ENCODE peak calls at places on chromosomes 13 and 19, in five cellular contexts. R is breast epithelium; T is tibial nerve; A is CD8-positive, alpha-beta T cell; L is body of pancreas. C is an unnamed sample.

GRCh38 chr13:99119686-99120085 is 81.0 kb upstream of the UBAC2 start:
- DNase-seq in T (no peak), L (no peak), R (no peak), A (no peak), C (peak)

GRCh38 chr13:112142401-112142930 is 75.5 kb downstream of the SOX1 start:
- DNase-seq in L (no peak), A (no peak), T (no peak), R (peak), C (no peak)

GRCh38 chr13:109783815-109784589 is 2.4 kb downstream of the IRS2 start:
- DNase-seq in L (no peak), R (no peak), A (no peak), T (no peak), C (no peak)

GRCh38 chr19:10603084-10603872 is 16.2 kb upstream of the AP1M2 start:
- DNase-seq in A (peak), T (no peak), R (peak), L (peak), C (no peak)

GRCh38 chr19:641702-642101 is 2.0 kb downstream of the FGF22 start:
- DNase-seq in R (peak), A (no peak), L (no peak), T (no peak), C (no peak)

GRCh38 chr13:113756441-113757097 is 2.5 kb upstream of the TMEM255B start:
- DNase-seq in A (no peak), R (no peak), L (no peak), T (no peak), C (no peak)

GRCh38 chr13:74767031-74767430 is 632.8 kb upstream of the KLF12 start:
- DNase-seq in L (no peak), T (no peak), R (no peak), A (no peak), C (peak)

GRCh38 chr13:114107686-114108081 is 24.7 kb downstream of the RASA3 start:
- DNase-seq in L (no peak), T (no peak), R (peak), A (no peak), C (peak)

GRCh38 chr19:4597975-4598671 is 38.6 kb upstream of the SEMA6B start:
- DNase-seq in T (no peak), A (peak), L (peak), R (no peak), C (peak)

GRCh38 chr19:10520652-10521318 is 3.5 kb upstream of the S1PR5 start:
- DNase-seq in R (no peak), T (no peak), L (peak), A (no peak), C (no peak)

GRCh38 chr19:42495663-42496062 is 32.6 kb downstream of the CEACAM1 start:
- DNase-seq in R (no peak), L (no peak), A (no peak), T (no peak), C (no peak)

GRCh38 chr13:27617801-27618411 is 2.4 kb downstream of the LNX2 start:
- DNase-seq in A (no peak), R (no peak), T (no peak), L (peak), C (no peak)

GRCh38 chr19:32498641-32499200 is 82.3 kb upstream of the PDCD5 start:
- DNase-seq in R (no peak), A (peak), L (no peak), T (no peak), C (no peak)

GRCh38 chr19:28710278-28710677 is 502.7 kb downstream of the UQCRFS1 start:
- DNase-seq in T (no peak), A (no peak), R (no peak), L (no peak), C (no peak)

GRCh38 chr13:37395544-37395943 is 203.0 kb downstream of the POSTN start:
- DNase-seq in R (no peak), T (no peak), L (no peak), A (no peak), C (no peak)

GRCh38 chr13:61575941-61576340 is 160.3 kb upstream of the PCDH20 start:
- DNase-seq in L (no peak), T (no peak), A (no peak), R (no peak), C (no peak)

GRCh38 chr13:48783181-48783630 is 129.5 kb downstream of the CYSLTR2 start:
- DNase-seq in L (peak), A (no peak), T (peak), R (no peak), C (peak)

GRCh38 chr13:43085545-43085944 is 62.2 kb downstream of the DNAJC15 start:
- DNase-seq in L (no peak), A (no peak), R (no peak), T (no peak), C (no peak)

GRCh38 chr19:6744381-6745288 is 5.2 kb downstream of the TRIP10 start:
- DNase-seq in A (no peak), R (peak), T (peak), L (peak), C (peak)

GRCh38 chr19:15328312-15328711 is 4.0 kb downstream of the BRD4 start:
- DNase-seq in R (no peak), A (no peak), T (no peak), L (no peak), C (no peak)

GRCh38 chr19:6439743-6440142 is 6.2 kb upstream of the SLC25A41 start:
- DNase-seq in T (no peak), R (no peak), A (no peak), L (no peak), C (no peak)

GRCh38 chr19:1172353-1173159 is 1.5 kb downstream of the SBNO2 start:
- DNase-seq in A (no peak), L (peak), R (peak), T (no peak), C (no peak)

GRCh38 chr13:110006304-110006703 is 219.9 kb upstream of the IRS2 start:
- DNase-seq in A (no peak), L (peak), T (no peak), R (peak), C (no peak)

GRCh38 chr19:6678690-6679109 is 8.7 kb upstream of the TNFSF14 start:
- DNase-seq in L (no peak), T (no peak), A (no peak), R (no peak), C (peak)

GRCh38 chr19:2127758-2128157 is 23.6 kb downstream of the AP3D1 start:
- DNase-seq in T (no peak), A (no peak), R (no peak), L (peak), C (no peak)

GRCh38 chr19:35959040-35959967 is 23.1 kb downstream of the LRFN3 start:
- DNase-seq in R (no peak), T (no peak), L (peak), A (peak), C (no peak)

GRCh38 chr13:38624822-38625221 is 62.1 kb upstream of the FREM2 start:
- DNase-seq in L (peak), A (no peak), R (no peak), T (no peak), C (no peak)

GRCh38 chr13:23707674-23708073 is 137.5 kb downstream of the TNFRSF19 start:
- DNase-seq in L (peak), R (no peak), T (no peak), A (no peak), C (peak)

GRCh38 chr13:109779074-109779473 is 7.3 kb downstream of the IRS2 start:
- DNase-seq in R (no peak), L (no peak), A (no peak), T (no peak), C (no peak)

GRCh38 chr19:52901842-52902241 is 4.4 kb upstream of the ZNF320 start:
- DNase-seq in L (no peak), R (no peak), A (no peak), T (no peak), C (no peak)

GRCh38 chr13:111099292-111099691 is 15.8 kb upstream of the ARHGEF7 start:
- DNase-seq in T (no peak), L (no peak), R (no peak), A (no peak), C (no peak)

GRCh38 chr19:28543244-28543776 is 669.6 kb downstream of the UQCRFS1 start:
- DNase-seq in R (no peak), A (no peak), L (no peak), T (no peak), C (no peak)

GRCh38 chr19:38306236-38306635 is 2.2 kb downstream of the C19orf33 start:
- DNase-seq in R (no peak), L (no peak), T (no peak), A (no peak), C (no peak)

GRCh38 chr19:38304352-38304865 is 358 bp downstream of the C19orf33 start:
- DNase-seq in T (no peak), R (no peak), A (no peak), L (no peak), C (no peak)

GRCh38 chr19:38303517-38304351 is at the start of gene C19orf33:
- DNase-seq in R (peak), L (peak), T (no peak), A (no peak), C (no peak)

GRCh38 chr19:38307076-38307475 is 3.0 kb downstream of the C19orf33 start:
- DNase-seq in R (no peak), T (no peak), L (no peak), A (no peak), C (no peak)

GRCh38 chr19:38304866-38305429 is 897 bp downstream of the C19orf33 start:
- DNase-seq in T (peak), A (no peak), L (peak), R (peak), C (no peak)
- H3K27ac ChIP-seq in T (no peak), A (no peak), L (peak), R (peak), C (no peak)

DNA sequence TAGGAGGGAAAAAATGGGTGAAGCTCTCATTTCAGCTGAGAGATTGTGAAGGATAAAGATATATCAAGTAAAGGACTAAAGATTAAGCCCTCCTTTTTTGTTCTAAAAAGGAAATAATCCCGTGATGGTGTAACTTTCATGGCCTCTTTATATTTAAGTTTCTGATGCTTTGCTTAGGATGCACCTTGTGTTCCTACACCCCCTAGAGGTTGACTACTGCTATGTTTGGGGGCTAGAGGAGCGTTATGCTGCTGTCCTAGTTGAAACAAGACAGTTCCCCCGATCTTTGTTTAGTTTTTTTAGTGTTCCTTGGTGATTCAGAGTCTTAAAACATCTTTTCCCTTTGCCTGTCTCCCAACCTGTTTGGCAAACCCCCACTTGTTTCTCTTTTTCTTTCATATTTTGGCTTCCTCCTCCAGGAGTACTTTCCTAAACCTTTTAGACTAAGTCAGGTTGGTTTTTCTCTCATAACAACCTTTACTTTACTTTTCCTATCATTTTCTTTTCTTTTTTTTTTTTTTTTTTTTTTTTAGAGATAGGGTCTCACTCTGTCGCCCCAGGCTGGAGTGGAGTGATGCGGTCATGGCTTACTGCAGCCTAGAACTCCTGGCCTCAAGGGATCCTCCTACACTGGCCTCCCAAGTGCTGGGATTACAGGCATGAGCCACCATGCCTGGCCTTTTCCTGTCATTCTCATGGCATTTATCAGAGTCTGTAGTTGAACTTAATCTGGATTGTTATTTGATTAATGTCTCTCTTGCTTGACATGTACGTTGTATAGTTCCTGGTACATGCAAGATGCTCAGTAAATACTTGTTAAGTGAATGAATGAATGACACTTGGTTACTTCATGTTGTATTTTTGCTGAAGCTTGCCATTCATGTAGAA is 2.8 kb downstream of the UBA2 start:
- DNase-seq in R (no peak), T (no peak), L (no peak), A (peak), C (peak)
- TF ChIP-seq CTCF in R (peak), T (no peak), L (peak), A (peak), C (peak)

GRCh38 chr19:50329146-50329925 is at the start of gene KCNC3:
- DNase-seq in T (peak), A (peak), L (peak), R (peak), C (peak)
- H3K27ac ChIP-seq in T (peak), A (no peak), L (peak), R (peak), C (no peak)

DNA sequence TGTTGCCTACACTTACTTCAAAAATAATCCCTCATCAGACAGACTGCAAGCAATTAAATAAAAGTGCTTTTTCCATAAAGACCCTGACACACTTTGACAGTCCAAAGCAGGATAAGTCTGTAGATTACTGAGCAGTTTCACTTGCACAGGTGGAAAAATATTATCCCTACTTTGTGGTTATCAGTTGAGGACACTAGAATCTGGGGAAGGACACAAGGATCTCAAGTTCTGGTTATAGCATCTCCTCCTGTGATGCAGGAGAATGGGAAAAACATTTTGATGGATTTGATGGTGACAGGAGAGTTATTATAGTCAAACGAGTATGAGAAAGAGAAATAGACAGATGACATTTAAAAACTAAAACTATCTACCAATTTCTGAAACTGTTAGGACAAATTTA is 122.9 kb upstream of the PCDH9 start:
- DNase-seq in R (no peak), T (no peak), L (no peak), A (no peak), C (no peak)
- TF ChIP-seq CTCF in R (no peak), T (no peak), L (no peak), A (no peak), C (no peak)

GRCh38 chr13:97334690-97335089 is 99.3 kb upstream of the RAP2A start:
- DNase-seq in T (no peak), A (no peak), R (no peak), L (no peak), C (no peak)
- H3K27ac ChIP-seq in T (peak), A (no peak), R (peak), L (no peak), C (no peak)

DNA sequence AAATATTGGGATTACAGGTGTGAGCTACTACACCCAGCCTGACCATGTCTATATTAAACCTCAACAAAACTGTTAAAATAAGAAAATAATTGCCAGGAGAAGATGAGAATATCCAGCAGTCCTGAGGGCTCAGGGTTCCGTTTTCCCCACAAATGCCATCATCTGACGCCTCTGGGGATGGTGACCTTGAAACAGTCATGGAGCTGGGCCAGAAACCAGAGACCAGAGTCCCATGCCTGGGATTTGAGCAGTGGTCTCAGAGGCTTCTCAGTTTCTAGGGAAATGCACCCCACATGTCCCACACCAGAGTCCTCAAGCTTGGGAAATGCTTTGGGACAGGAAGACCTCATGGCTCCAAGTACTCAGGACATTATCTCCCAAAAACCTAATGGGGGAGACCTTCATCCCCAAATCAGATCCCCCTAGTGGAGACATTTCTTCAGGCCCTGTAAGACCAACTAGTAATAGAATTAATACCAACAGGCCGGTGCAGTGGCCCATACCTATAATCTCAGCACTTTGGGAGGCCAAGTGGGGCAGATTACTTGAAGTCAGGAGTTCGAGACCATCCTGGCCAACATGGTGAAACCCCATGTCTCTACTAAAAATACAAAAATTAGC is 2.9 kb upstream of the MAP1S start:
- DNase-seq in A (no peak), R (no peak), T (no peak), L (no peak), C (no peak)
- TF ChIP-seq CTCF in A (no peak), R (no peak), T (no peak), L (no peak), C (peak)

DNA sequence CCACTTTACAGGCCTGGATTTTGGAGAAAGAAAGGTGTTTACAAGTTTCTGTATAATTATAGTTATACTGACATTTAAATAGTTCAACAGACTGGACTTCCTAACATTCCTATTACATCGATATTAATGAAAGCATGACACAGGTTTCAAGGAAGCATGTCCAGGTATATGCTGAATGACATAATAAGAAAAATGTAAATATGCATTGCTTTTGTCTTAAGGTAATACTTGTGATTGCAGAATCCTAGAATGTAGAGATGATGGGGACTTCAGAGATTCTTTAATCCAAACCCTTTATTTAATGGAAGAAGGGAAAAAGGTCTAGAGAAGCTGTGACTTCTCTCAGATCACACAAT is 5.0 kb downstream of the STARD13 start:
- DNase-seq in A (no peak), T (no peak), L (no peak), R (no peak), C (no peak)
- H3K27ac ChIP-seq in A (no peak), T (peak), L (peak), R (peak), C (peak)

C was measured in brain microvascular endothelial cell.